ENCODE peak calls at places on chromosomes 1 and 21, in eight cellular contexts. Q is cardiac muscle cell, C is B cell, R is omental fat pad, K is body of pancreas, F is HCT116, G is AG09319, S is brain microvascular endothelial cell. P is an unnamed sample.

GRCh38 chr1:62356257-62356835 is 37.1 kb upstream of the KANK4 start:
- DNase-seq in S (peak), K (no peak), F (peak), G (peak), R (no peak), Q (no peak), C (no peak), P (peak)

GRCh38 chr1:60245371-60245770 is 171.8 kb upstream of the C1orf87 start:
- DNase-seq in Q (no peak), G (peak), K (no peak), C (no peak), S (no peak), F (no peak), R (no peak), P (no peak)

GRCh38 chr1:236141447-236142357 is 637 bp upstream of the GPR137B start:
- DNase-seq in G (no peak), S (peak), K (peak), Q (peak), R (no peak), F (no peak), C (peak), P (peak)

GRCh38 chr1:115746021-115746690 is 22.4 kb downstream of the CASQ2 start:
- DNase-seq in K (no peak), C (no peak), G (no peak), R (no peak), F (no peak), Q (no peak), S (no peak), P (no peak)

GRCh38 chr1:57122031-57122430 is 156.2 kb upstream of the C8B start:
- DNase-seq in F (no peak), R (no peak), Q (no peak), K (no peak), S (no peak), G (no peak), C (no peak), P (no peak)

GRCh38 chr1:151968058-151968457 is 25.6 kb downstream of the S100A10 start:
- DNase-seq in F (no peak), Q (peak), R (no peak), K (peak), G (no peak), C (peak), S (peak), P (peak)

GRCh38 chr1:149844650-149845255 is 54.6 kb upstream of the BOLA1 start:
- DNase-seq in K (no peak), C (no peak), S (no peak), F (no peak), R (no peak), Q (peak), G (no peak), P (no peak)

GRCh38 chr1:29576510-29576909 is 340.2 kb downstream of the PTPRU start:
- DNase-seq in K (no peak), Q (no peak), C (no peak), S (no peak), R (no peak), G (no peak), F (no peak), P (peak)

GRCh38 chr1:154186852-154187501 is 4.9 kb downstream of the TPM3 start:
- DNase-seq in K (no peak), C (no peak), F (no peak), S (no peak), Q (no peak), R (no peak), G (no peak), P (no peak)

GRCh38 chr1:209383907-209384709 is 199.4 kb upstream of the CAMK1G start:
- DNase-seq in G (no peak), S (no peak), C (no peak), R (no peak), Q (peak), K (no peak), F (no peak), P (peak)

GRCh38 chr1:81337226-81337625 is 463.5 kb upstream of the ADGRL2 start:
- DNase-seq in C (no peak), S (no peak), Q (no peak), K (no peak), R (no peak), G (no peak), F (no peak), P (no peak)

GRCh38 chr21:31798842-31799691 is 67.1 kb upstream of the SCAF4 start:
- DNase-seq in G (no peak), K (no peak), F (no peak), C (no peak), S (peak), R (no peak), Q (peak), P (no peak)

DNA sequence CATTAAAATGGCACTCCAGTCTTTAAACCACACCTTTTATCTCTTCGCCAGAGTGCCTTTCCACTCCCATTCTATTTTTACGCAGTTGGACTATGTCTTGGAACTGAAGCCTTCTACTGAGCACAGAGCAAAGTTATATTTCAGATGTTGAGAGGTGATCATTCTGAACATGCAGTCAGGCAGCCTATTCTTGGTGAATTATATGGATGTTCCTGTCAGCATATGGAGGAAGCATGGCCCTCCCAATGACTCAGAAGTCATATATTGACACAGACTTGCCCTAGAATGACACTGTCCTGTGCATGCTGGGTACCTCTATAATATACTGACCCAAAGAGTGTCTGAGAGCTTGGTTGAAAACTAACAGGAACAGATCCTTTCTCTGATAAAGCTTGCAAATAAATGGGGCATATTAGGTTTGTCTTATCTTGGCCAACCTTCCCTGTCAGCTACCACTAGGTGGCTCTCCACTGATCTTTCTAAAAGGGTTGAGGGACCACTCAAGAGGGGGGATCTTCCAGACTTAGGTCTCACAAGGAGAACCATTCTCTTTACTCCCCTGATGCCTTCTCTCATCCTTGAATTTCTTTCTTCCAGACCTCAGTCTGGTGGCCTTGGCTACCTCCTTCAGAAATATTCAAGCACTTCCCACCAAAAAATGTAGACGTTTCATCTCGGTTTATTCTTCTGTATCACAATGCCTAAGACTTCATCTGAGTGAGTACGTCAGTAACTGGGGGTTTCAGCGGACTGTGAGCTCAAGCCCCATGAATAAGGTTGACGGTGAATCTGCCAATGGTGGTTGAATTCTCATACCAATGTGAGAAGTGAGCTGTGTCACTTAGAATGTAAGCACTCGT is 11.8 kb upstream of the ALG14 start:
- DNase-seq in R (no peak), G (no peak), C (peak), K (no peak), F (peak), Q (peak), S (peak), P (peak)
- TF ChIP-seq CTCF in R (no peak), G (peak), C (peak), K (peak), F (peak), Q (peak), S (peak), P (peak)

DNA sequence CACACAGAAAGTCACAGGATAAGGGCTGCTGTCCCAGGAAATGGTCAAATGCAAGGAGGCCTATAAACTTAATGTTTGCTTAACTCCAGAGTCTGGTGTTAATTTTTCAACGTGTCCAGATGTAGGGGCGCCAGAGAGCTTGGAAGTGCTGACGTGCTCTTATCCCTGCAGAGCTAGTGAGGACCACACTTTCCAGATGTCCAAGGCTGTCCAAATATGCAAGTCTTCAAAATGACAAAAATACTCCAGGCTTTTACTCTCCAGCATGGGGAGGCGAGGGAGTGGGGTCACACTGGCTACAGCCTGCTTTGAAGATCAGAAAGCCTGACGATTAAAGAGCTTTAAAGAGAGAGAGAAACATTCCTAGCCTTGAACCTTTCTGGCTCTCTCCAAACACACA is 57.6 kb downstream of the ABCA4 start:
- DNase-seq in Q (peak), S (peak), R (no peak), K (peak), C (no peak), F (peak), G (no peak), P (peak)
- TF ChIP-seq CTCF in Q (peak), S (peak), R (no peak), K (peak), C (no peak), F (peak), G (peak), P (no peak)

DNA sequence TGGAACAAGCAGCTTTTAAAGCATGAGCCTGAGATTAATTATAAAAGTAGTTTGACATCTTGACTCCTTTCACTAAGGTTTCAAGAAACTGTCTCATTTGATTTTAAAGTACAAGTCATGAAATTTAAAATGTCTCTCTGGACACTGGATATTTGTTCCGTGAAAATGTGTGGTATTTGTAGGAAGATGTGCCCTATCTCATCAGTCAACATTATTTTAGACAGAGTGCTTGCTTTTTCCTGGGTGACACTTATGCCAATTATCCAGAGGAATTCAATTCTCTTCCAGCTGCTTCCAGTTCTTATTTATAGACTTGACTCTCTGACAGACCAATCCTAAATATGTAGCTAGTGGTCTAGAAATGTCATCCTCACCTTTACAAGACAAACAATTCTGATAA is 300.4 kb downstream of the PLA2G4A start:
- DNase-seq in Q (no peak), G (no peak), R (no peak), C (no peak), F (no peak), K (no peak), S (no peak), P (no peak)
- TF ChIP-seq CTCF in Q (no peak), G (no peak), R (no peak), C (no peak), F (no peak), K (no peak), S (no peak), P (no peak)

GRCh38 chr1:100882622-100883186 is 11.9 kb downstream of the EXTL2 start:
- DNase-seq in G (no peak), K (no peak), Q (no peak), F (no peak), R (no peak), C (no peak), S (no peak), P (no peak)

GRCh38 chr1:100881687-100882086 is 13.0 kb downstream of the EXTL2 start:
- DNase-seq in K (no peak), G (no peak), Q (no peak), F (no peak), S (no peak), R (no peak), C (no peak), P (no peak)

GRCh38 chr1:100879422-100879821 is 15.2 kb downstream of the EXTL2 start:
- DNase-seq in C (no peak), G (no peak), Q (no peak), R (no peak), F (no peak), K (no peak), S (no peak), P (no peak)

DNA sequence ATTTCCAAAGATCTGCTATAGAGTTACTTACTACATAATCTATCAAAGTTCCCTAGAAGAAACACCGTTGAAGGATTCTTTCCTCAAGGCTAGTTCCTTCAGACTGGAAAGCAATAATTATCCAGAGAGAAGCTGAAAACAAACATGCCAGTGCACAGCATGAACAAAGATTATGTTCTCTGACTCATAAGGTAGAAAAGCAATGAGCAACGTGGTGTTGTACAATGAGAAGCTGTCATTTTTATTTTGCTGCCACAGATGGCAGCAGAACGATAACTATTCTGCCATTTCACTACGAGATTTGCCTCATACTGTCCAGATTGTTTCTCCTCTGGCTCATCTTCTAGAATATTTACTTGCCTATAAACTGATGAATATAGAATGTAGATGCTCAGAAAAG is 10.7 kb downstream of the EXTL2 start:
- DNase-seq in G (no peak), C (no peak), Q (no peak), R (no peak), S (peak), F (no peak), K (peak), P (peak)
- TF ChIP-seq CTCF in G (no peak), C (no peak), Q (no peak), R (no peak), S (peak), F (peak), K (no peak), P (peak)

P was measured in MCF 10A.